ENCODE peak calls at places on chromosomes 1 and 21, in seven cellular contexts. D, B, X, H, Q, F and A are unnamed samples.

GRCh38 chr1:218917646-218918045 is 256.0 kb upstream of the LYPLAL1 start:
- DNase-seq in D (no peak), B (no peak), X (no peak), H (no peak), Q (no peak), F (no peak), A (no peak)

GRCh38 chr1:203306089-203306969 is 1.0 kb downstream of the BTG2 start:
- DNase-seq in D (peak), B (peak), X (peak), H (peak), Q (no peak), F (peak), A (peak)

GRCh38 chr1:24189528-24189927 is 2.4 kb upstream of the IFNLR1 start:
- DNase-seq in D (no peak), B (no peak), X (no peak), H (no peak), Q (no peak), F (no peak), A (no peak)

GRCh38 chr1:100351095-100351884 is 1.0 kb upstream of the CDC14A start:
- DNase-seq in D (peak), B (peak), X (peak), H (peak), Q (peak), F (peak), A (peak)

GRCh38 chr1:165686121-165686970 is 12.0 kb downstream of the ALDH9A1 start:
- DNase-seq in D (no peak), B (no peak), X (no peak), H (no peak), Q (no peak), F (no peak), A (no peak)

GRCh38 chr21:42835611-42836401 is 43.5 kb downstream of the WDR4 start:
- DNase-seq in D (peak), B (no peak), X (no peak), H (no peak), Q (no peak), F (no peak), A (no peak)

GRCh38 chr1:90486134-90486824 is 230.8 kb downstream of the BARHL2 start:
- DNase-seq in D (no peak), B (no peak), X (no peak), H (no peak), Q (no peak), F (no peak), A (no peak)

GRCh38 chr1:201001962-201002361 is 21.6 kb downstream of the KIF21B start:
- DNase-seq in D (no peak), B (no peak), X (no peak), H (peak), Q (no peak), F (no peak), A (no peak)

GRCh38 chr1:8524637-8525157 is 206.8 kb downstream of the SLC45A1 start:
- DNase-seq in D (no peak), B (no peak), X (no peak), H (no peak), Q (no peak), F (no peak), A (no peak)

GRCh38 chr1:28437924-28438699 is 67.7 kb upstream of the RCC1 start:
- DNase-seq in D (peak), B (peak), X (peak), H (peak), Q (peak), F (peak), A (peak)

GRCh38 chr1:214548988-214549387 is 2.4 kb downstream of the PTPN14 start:
- DNase-seq in D (peak), B (peak), X (no peak), H (peak), Q (no peak), F (no peak), A (no peak)

GRCh38 chr1:95548211-95548610 is 314.2 kb downstream of the RWDD3 start:
- DNase-seq in D (no peak), B (no peak), X (no peak), H (no peak), Q (no peak), F (no peak), A (no peak)

GRCh38 chr1:176691251-176692228 is 228.6 kb downstream of the PAPPA2 start:
- DNase-seq in D (peak), B (no peak), X (peak), H (peak), Q (no peak), F (peak), A (peak)

GRCh38 chr1:162141273-162142023 is 72.0 kb downstream of the NOS1AP start:
- DNase-seq in D (peak), B (no peak), X (peak), H (no peak), Q (no peak), F (peak), A (peak)

GRCh38 chr1:223718850-223719249 is 6.5 kb downstream of the CAPN2 start:
- DNase-seq in D (no peak), B (no peak), X (no peak), H (no peak), Q (no peak), F (no peak), A (no peak)

GRCh38 chr1:31505884-31506497 is 70.3 kb upstream of the TINAGL1 start:
- DNase-seq in D (peak), B (no peak), X (no peak), H (no peak), Q (no peak), F (no peak), A (no peak)

GRCh38 chr1:159804924-159805323 is 2.8 kb downstream of the FCRL6 start:
- DNase-seq in D (no peak), B (no peak), X (no peak), H (no peak), Q (no peak), F (no peak), A (no peak)

GRCh38 chr1:110308247-110308646 is 30.9 kb upstream of the RBM15 start:
- DNase-seq in D (peak), B (no peak), X (no peak), H (no peak), Q (no peak), F (no peak), A (no peak)

GRCh38 chr1:190599677-190600076 is 122.0 kb upstream of the BRINP3 start:
- DNase-seq in D (no peak), B (no peak), X (no peak), H (no peak), Q (no peak), F (no peak), A (no peak)

GRCh38 chr21:45715441-45715840 is 71.9 kb downstream of the PCBP3 start:
- DNase-seq in D (no peak), B (no peak), X (no peak), H (no peak), Q (no peak), F (no peak), A (no peak)

GRCh38 chr21:43925096-43925481 is 60.1 kb downstream of the AGPAT3 start:
- DNase-seq in D (no peak), B (no peak), X (no peak), H (no peak), Q (no peak), F (no peak), A (no peak)

GRCh38 chr1:165666152-165666551 is 32.2 kb downstream of the ALDH9A1 start:
- DNase-seq in D (no peak), B (no peak), X (no peak), H (no peak), Q (no peak), F (no peak), A (no peak)

GRCh38 chr1:205971082-205971481 is 27.8 kb upstream of the SLC26A9 start:
- DNase-seq in D (no peak), B (no peak), X (no peak), H (peak), Q (no peak), F (no peak), A (no peak)

GRCh38 chr1:174958396-174958795 is 41.4 kb upstream of the CACYBP start:
- DNase-seq in D (no peak), B (no peak), X (no peak), H (no peak), Q (no peak), F (no peak), A (no peak)

GRCh38 chr1:7783178-7783711 is 846 bp upstream of the PER3 start:
- DNase-seq in D (peak), B (peak), X (peak), H (peak), Q (peak), F (no peak), A (peak)

GRCh38 chr1:232596666-232597303 is 33.1 kb downstream of the SIPA1L2 start:
- DNase-seq in D (no peak), B (no peak), X (no peak), H (no peak), Q (no peak), F (no peak), A (no peak)

GRCh38 chr1:156499703-156500577 is 635 bp downstream of the MEF2D start:
- DNase-seq in D (no peak), B (peak), X (no peak), H (peak), Q (no peak), F (no peak), A (no peak)

GRCh38 chr1:183023601-183024351 is 556 bp downstream of the LAMC1 start:
- DNase-seq in D (peak), B (peak), X (peak), H (peak), Q (peak), F (no peak), A (peak)

GRCh38 chr1:230825061-230825803 is 43.1 kb downstream of the C1orf198 start:
- DNase-seq in D (peak), B (no peak), X (peak), H (peak), Q (no peak), F (peak), A (peak)

GRCh38 chr1:233140519-233140918 is 155.0 kb downstream of the PCNX2 start:
- DNase-seq in D (no peak), B (no peak), X (no peak), H (no peak), Q (no peak), F (no peak), A (no peak)

GRCh38 chr1:20974069-20974468 is 187.0 kb upstream of the HP1BP3 start:
- DNase-seq in D (peak), B (no peak), X (no peak), H (no peak), Q (no peak), F (peak), A (no peak)